ENCODE peak calls at places on chromosomes 5 and 9, in five cellular contexts. One of them, this sample, is unnamed.

GRCh38 chr5:59238126-59238902 is 655.2 kb downstream of the PDE4D start:
- DNase-seq in stimulated activated CD4-positive, alpha-beta T cell treated with anti-CD3 and anti-CD28 coated beads, Interleukin-1b, Interleukin-23, amount 100 ng/mL, for 24 hours: no peak
- DNase-seq in T follicular helper cell: no peak
- DNase-seq in stimulated activated CD8-positive, alpha-beta memory T cell treated with anti-CD3 and anti-CD28 coated beads, Interleukin-2, amount 100 ng/mL, for 48 hours: no peak
- DNase-seq in DMS53: no peak
- DNase-seq in this sample: no peak

GRCh38 chr5:159441441-159441840 is 111.2 kb upstream of the IL12B start:
- DNase-seq in stimulated activated CD4-positive, alpha-beta T cell treated with anti-CD3 and anti-CD28 coated beads, Interleukin-1b, Interleukin-23, amount 100 ng/mL, for 24 hours: no peak
- DNase-seq in T follicular helper cell: no peak
- DNase-seq in stimulated activated CD8-positive, alpha-beta memory T cell treated with anti-CD3 and anti-CD28 coated beads, Interleukin-2, amount 100 ng/mL, for 48 hours: no peak
- DNase-seq in DMS53: peak; percentile 57
- DNase-seq in this sample: no peak

GRCh38 chr9:20187318-20187717 is 398.5 kb upstream of the SLC24A2 start:
- DNase-seq in stimulated activated CD4-positive, alpha-beta T cell treated with anti-CD3 and anti-CD28 coated beads, Interleukin-1b, Interleukin-23, amount 100 ng/mL, for 24 hours: no peak
- DNase-seq in T follicular helper cell: no peak
- DNase-seq in stimulated activated CD8-positive, alpha-beta memory T cell treated with anti-CD3 and anti-CD28 coated beads, Interleukin-2, amount 100 ng/mL, for 48 hours: no peak
- DNase-seq in DMS53: no peak
- DNase-seq in this sample: no peak

GRCh38 chr5:446864-447263 is 3.9 kb downstream of the EXOC3 start:
- DNase-seq in stimulated activated CD4-positive, alpha-beta T cell treated with anti-CD3 and anti-CD28 coated beads, Interleukin-1b, Interleukin-23, amount 100 ng/mL, for 24 hours: no peak
- DNase-seq in T follicular helper cell: no peak
- DNase-seq in stimulated activated CD8-positive, alpha-beta memory T cell treated with anti-CD3 and anti-CD28 coated beads, Interleukin-2, amount 100 ng/mL, for 48 hours: no peak
- DNase-seq in DMS53: peak; percentile 73
- DNase-seq in this sample: peak; percentile 43

GRCh38 chr9:117678882-117679281 is 25.3 kb upstream of the TLR4 start:
- DNase-seq in stimulated activated CD4-positive, alpha-beta T cell treated with anti-CD3 and anti-CD28 coated beads, Interleukin-1b, Interleukin-23, amount 100 ng/mL, for 24 hours: no peak
- DNase-seq in T follicular helper cell: no peak
- DNase-seq in stimulated activated CD8-positive, alpha-beta memory T cell treated with anti-CD3 and anti-CD28 coated beads, Interleukin-2, amount 100 ng/mL, for 48 hours: no peak
- DNase-seq in DMS53: peak; percentile 1
- DNase-seq in this sample: no peak

GRCh38 chr9:90449213-90449925 is 193.3 kb downstream of the DIRAS2 start:
- DNase-seq in stimulated activated CD4-positive, alpha-beta T cell treated with anti-CD3 and anti-CD28 coated beads, Interleukin-1b, Interleukin-23, amount 100 ng/mL, for 24 hours: no peak
- DNase-seq in T follicular helper cell: no peak
- DNase-seq in stimulated activated CD8-positive, alpha-beta memory T cell treated with anti-CD3 and anti-CD28 coated beads, Interleukin-2, amount 100 ng/mL, for 48 hours: no peak
- DNase-seq in DMS53: peak; percentile 78
- DNase-seq in this sample: no peak

GRCh38 chr5:149782018-149782899 is 52.1 kb downstream of the PPARGC1B start:
- DNase-seq in stimulated activated CD4-positive, alpha-beta T cell treated with anti-CD3 and anti-CD28 coated beads, Interleukin-1b, Interleukin-23, amount 100 ng/mL, for 24 hours: no peak
- DNase-seq in T follicular helper cell: no peak
- DNase-seq in stimulated activated CD8-positive, alpha-beta memory T cell treated with anti-CD3 and anti-CD28 coated beads, Interleukin-2, amount 100 ng/mL, for 48 hours: no peak
- DNase-seq in DMS53: no peak
- DNase-seq in this sample: no peak

GRCh38 chr9:102054811-102055210 is 316.4 kb upstream of the GRIN3A start:
- DNase-seq in stimulated activated CD4-positive, alpha-beta T cell treated with anti-CD3 and anti-CD28 coated beads, Interleukin-1b, Interleukin-23, amount 100 ng/mL, for 24 hours: no peak
- DNase-seq in T follicular helper cell: no peak
- DNase-seq in stimulated activated CD8-positive, alpha-beta memory T cell treated with anti-CD3 and anti-CD28 coated beads, Interleukin-2, amount 100 ng/mL, for 48 hours: no peak
- DNase-seq in DMS53: peak; percentile 25
- DNase-seq in this sample: no peak

GRCh38 chr9:34227445-34227844 is 48.6 kb downstream of the UBAP1 start:
- DNase-seq in stimulated activated CD4-positive, alpha-beta T cell treated with anti-CD3 and anti-CD28 coated beads, Interleukin-1b, Interleukin-23, amount 100 ng/mL, for 24 hours: no peak
- DNase-seq in T follicular helper cell: no peak
- DNase-seq in stimulated activated CD8-positive, alpha-beta memory T cell treated with anti-CD3 and anti-CD28 coated beads, Interleukin-2, amount 100 ng/mL, for 48 hours: no peak
- DNase-seq in DMS53: no peak
- DNase-seq in this sample: peak; percentile 78

GRCh38 chr9:137017791-137018497 is 10.1 kb downstream of the ABCA2 start:
- DNase-seq in stimulated activated CD4-positive, alpha-beta T cell treated with anti-CD3 and anti-CD28 coated beads, Interleukin-1b, Interleukin-23, amount 100 ng/mL, for 24 hours: no peak
- DNase-seq in T follicular helper cell: no peak
- DNase-seq in stimulated activated CD8-positive, alpha-beta memory T cell treated with anti-CD3 and anti-CD28 coated beads, Interleukin-2, amount 100 ng/mL, for 48 hours: no peak
- DNase-seq in DMS53: no peak
- DNase-seq in this sample: no peak

GRCh38 chr5:78280261-78280660 is 14.2 kb downstream of the AP3B1 start:
- DNase-seq in stimulated activated CD4-positive, alpha-beta T cell treated with anti-CD3 and anti-CD28 coated beads, Interleukin-1b, Interleukin-23, amount 100 ng/mL, for 24 hours: no peak
- DNase-seq in T follicular helper cell: no peak
- DNase-seq in stimulated activated CD8-positive, alpha-beta memory T cell treated with anti-CD3 and anti-CD28 coated beads, Interleukin-2, amount 100 ng/mL, for 48 hours: no peak
- DNase-seq in DMS53: no peak
- DNase-seq in this sample: no peak

GRCh38 chr5:1130218-1130946 is 18.5 kb upstream of the SLC12A7 start:
- DNase-seq in stimulated activated CD4-positive, alpha-beta T cell treated with anti-CD3 and anti-CD28 coated beads, Interleukin-1b, Interleukin-23, amount 100 ng/mL, for 24 hours: no peak
- DNase-seq in T follicular helper cell: no peak
- DNase-seq in stimulated activated CD8-positive, alpha-beta memory T cell treated with anti-CD3 and anti-CD28 coated beads, Interleukin-2, amount 100 ng/mL, for 48 hours: no peak
- DNase-seq in DMS53: peak; percentile 99
- DNase-seq in this sample: no peak

GRCh38 chr5:50440651-50441478 is at the start of gene EMB:
- DNase-seq in stimulated activated CD4-positive, alpha-beta T cell treated with anti-CD3 and anti-CD28 coated beads, Interleukin-1b, Interleukin-23, amount 100 ng/mL, for 24 hours: peak; percentile 47
- DNase-seq in T follicular helper cell: peak; percentile 68
- DNase-seq in stimulated activated CD8-positive, alpha-beta memory T cell treated with anti-CD3 and anti-CD28 coated beads, Interleukin-2, amount 100 ng/mL, for 48 hours: peak; percentile 68
- DNase-seq in DMS53: peak; percentile 94
- DNase-seq in this sample: no peak

GRCh38 chr9:93084471-93084881 is 11.5 kb upstream of the CARD19 start:
- DNase-seq in stimulated activated CD4-positive, alpha-beta T cell treated with anti-CD3 and anti-CD28 coated beads, Interleukin-1b, Interleukin-23, amount 100 ng/mL, for 24 hours: no peak
- DNase-seq in T follicular helper cell: no peak
- DNase-seq in stimulated activated CD8-positive, alpha-beta memory T cell treated with anti-CD3 and anti-CD28 coated beads, Interleukin-2, amount 100 ng/mL, for 48 hours: no peak
- DNase-seq in DMS53: no peak
- DNase-seq in this sample: no peak

GRCh38 chr9:124384849-124385248 is 30.4 kb downstream of the PSMB7 start:
- DNase-seq in stimulated activated CD4-positive, alpha-beta T cell treated with anti-CD3 and anti-CD28 coated beads, Interleukin-1b, Interleukin-23, amount 100 ng/mL, for 24 hours: no peak
- DNase-seq in T follicular helper cell: no peak
- DNase-seq in stimulated activated CD8-positive, alpha-beta memory T cell treated with anti-CD3 and anti-CD28 coated beads, Interleukin-2, amount 100 ng/mL, for 48 hours: no peak
- DNase-seq in DMS53: peak; percentile 28
- DNase-seq in this sample: no peak

GRCh38 chr5:153959134-153959957 is 79.4 kb downstream of the FAM114A2 start:
- DNase-seq in stimulated activated CD4-positive, alpha-beta T cell treated with anti-CD3 and anti-CD28 coated beads, Interleukin-1b, Interleukin-23, amount 100 ng/mL, for 24 hours: no peak
- DNase-seq in T follicular helper cell: no peak
- DNase-seq in stimulated activated CD8-positive, alpha-beta memory T cell treated with anti-CD3 and anti-CD28 coated beads, Interleukin-2, amount 100 ng/mL, for 48 hours: no peak
- DNase-seq in DMS53: no peak
- DNase-seq in this sample: peak; percentile 55

GRCh38 chr5:106854941-106855340 is 815.8 kb downstream of the EFNA5 start:
- DNase-seq in stimulated activated CD4-positive, alpha-beta T cell treated with anti-CD3 and anti-CD28 coated beads, Interleukin-1b, Interleukin-23, amount 100 ng/mL, for 24 hours: no peak
- DNase-seq in T follicular helper cell: no peak
- DNase-seq in stimulated activated CD8-positive, alpha-beta memory T cell treated with anti-CD3 and anti-CD28 coated beads, Interleukin-2, amount 100 ng/mL, for 48 hours: no peak
- DNase-seq in DMS53: no peak
- DNase-seq in this sample: no peak

GRCh38 chr9:135498381-135499126 is 1.9 kb upstream of the MRPS2 start:
- DNase-seq in stimulated activated CD4-positive, alpha-beta T cell treated with anti-CD3 and anti-CD28 coated beads, Interleukin-1b, Interleukin-23, amount 100 ng/mL, for 24 hours: no peak
- DNase-seq in T follicular helper cell: no peak
- DNase-seq in stimulated activated CD8-positive, alpha-beta memory T cell treated with anti-CD3 and anti-CD28 coated beads, Interleukin-2, amount 100 ng/mL, for 48 hours: no peak
- DNase-seq in DMS53: no peak
- DNase-seq in this sample: no peak

This sample was measured in amniotic epithelial cell.